ENCODE peak calls at places on chromosomes 3 and 15, in six cellular contexts. One of them, this sample, is unnamed.

GRCh38 chr3:135781026-135781815 is 184.3 kb upstream of the PPP2R3A start:
- DNase-seq in Panc1: no peak
- DNase-seq in ascending aorta: no peak
- DNase-seq in thoracic aorta: no peak
- DNase-seq in pancreas: no peak
- DNase-seq in tibial artery: no peak
- DNase-seq in this sample: no peak

GRCh38 chr3:73766599-73767378 is 142.0 kb upstream of the PDZRN3 start:
- DNase-seq in Panc1: no peak
- DNase-seq in ascending aorta: no peak
- DNase-seq in thoracic aorta: no peak
- DNase-seq in pancreas: no peak
- DNase-seq in tibial artery: peak
- DNase-seq in this sample: no peak

GRCh38 chr3:39193391-39193790 is 996 bp upstream of the XIRP1 start:
- DNase-seq in Panc1: no peak
- DNase-seq in ascending aorta: no peak
- DNase-seq in thoracic aorta: no peak
- DNase-seq in pancreas: no peak
- DNase-seq in tibial artery: no peak
- DNase-seq in this sample: no peak

GRCh38 chr3:115713247-115713646 is 89.9 kb downstream of the GAP43 start:
- DNase-seq in Panc1: no peak
- DNase-seq in ascending aorta: no peak
- DNase-seq in thoracic aorta: no peak
- DNase-seq in pancreas: peak
- DNase-seq in tibial artery: no peak
- DNase-seq in this sample: peak

GRCh38 chr3:157251685-157252084 is 91.7 kb upstream of the CCNL1 start:
- DNase-seq in Panc1: no peak
- DNase-seq in ascending aorta: no peak
- DNase-seq in thoracic aorta: no peak
- DNase-seq in pancreas: no peak
- DNase-seq in tibial artery: no peak
- DNase-seq in this sample: no peak

GRCh38 chr3:149634573-149634972 is 23.3 kb downstream of the WWTR1 start:
- DNase-seq in Panc1: no peak
- DNase-seq in ascending aorta: no peak
- DNase-seq in thoracic aorta: no peak
- DNase-seq in pancreas: no peak
- DNase-seq in tibial artery: no peak
- DNase-seq in this sample: no peak

GRCh38 chr15:101198820-101199219 is 53.0 kb downstream of the CHSY1 start:
- DNase-seq in Panc1: no peak
- DNase-seq in ascending aorta: no peak
- DNase-seq in thoracic aorta: no peak
- DNase-seq in pancreas: no peak
- DNase-seq in tibial artery: no peak
- DNase-seq in this sample: no peak

GRCh38 chr3:23079976-23080375 is 123.2 kb upstream of the UBE2E2 start:
- DNase-seq in Panc1: no peak
- DNase-seq in ascending aorta: no peak
- DNase-seq in thoracic aorta: no peak
- DNase-seq in pancreas: peak
- DNase-seq in tibial artery: no peak
- DNase-seq in this sample: no peak

GRCh38 chr15:42084465-42085235 is 9.7 kb downstream of the PLA2G4D start:
- DNase-seq in Panc1: peak
- DNase-seq in ascending aorta: peak
- DNase-seq in thoracic aorta: no peak
- DNase-seq in pancreas: peak
- DNase-seq in tibial artery: no peak
- DNase-seq in this sample: no peak

GRCh38 chr15:43969802-43970375 is 143.1 kb downstream of the WDR76 start:
- DNase-seq in Panc1: no peak
- DNase-seq in ascending aorta: no peak
- DNase-seq in thoracic aorta: no peak
- DNase-seq in pancreas: no peak
- DNase-seq in tibial artery: no peak
- DNase-seq in this sample: no peak

GRCh38 chr15:77419050-77419835 is 661 bp downstream of the PEAK1 start:
- DNase-seq in Panc1: no peak
- DNase-seq in ascending aorta: peak
- DNase-seq in thoracic aorta: no peak
- DNase-seq in pancreas: peak
- DNase-seq in tibial artery: peak
- DNase-seq in this sample: no peak

GRCh38 chr3:50189274-50189673 is 2.1 kb upstream of the GNAT1 start:
- DNase-seq in Panc1: peak
- DNase-seq in ascending aorta: peak
- DNase-seq in thoracic aorta: peak
- DNase-seq in pancreas: peak
- DNase-seq in tibial artery: peak
- DNase-seq in this sample: peak

GRCh38 chr3:151315136-151315535 is 1.5 kb downstream of the GPR87 start:
- DNase-seq in Panc1: no peak
- DNase-seq in ascending aorta: no peak
- DNase-seq in thoracic aorta: no peak
- DNase-seq in pancreas: no peak
- DNase-seq in tibial artery: no peak
- DNase-seq in this sample: no peak

GRCh38 chr3:128994173-128994512 is 267 bp upstream of the CFAP92 start:
- DNase-seq in Panc1: no peak
- DNase-seq in ascending aorta: no peak
- DNase-seq in thoracic aorta: no peak
- DNase-seq in pancreas: no peak
- DNase-seq in tibial artery: no peak
- DNase-seq in this sample: no peak

GRCh38 chr3:129718201-129718600 is 111.7 kb upstream of the PLXND1 start:
- DNase-seq in Panc1: no peak
- DNase-seq in ascending aorta: no peak
- DNase-seq in thoracic aorta: no peak
- DNase-seq in pancreas: no peak
- DNase-seq in tibial artery: no peak
- DNase-seq in this sample: no peak

GRCh38 chr15:100123611-100124010 is 218.2 kb downstream of the ADAMTS17 start:
- DNase-seq in Panc1: no peak
- DNase-seq in ascending aorta: no peak
- DNase-seq in thoracic aorta: no peak
- DNase-seq in pancreas: no peak
- DNase-seq in tibial artery: no peak
- DNase-seq in this sample: no peak

GRCh38 chr15:92143765-92144164 is 249.9 kb upstream of the ST8SIA2 start:
- DNase-seq in Panc1: no peak
- DNase-seq in ascending aorta: no peak
- DNase-seq in thoracic aorta: no peak
- DNase-seq in pancreas: no peak
- DNase-seq in tibial artery: no peak
- DNase-seq in this sample: no peak

GRCh38 chr15:71219646-71220045 is 104.4 kb downstream of the THSD4 start:
- DNase-seq in Panc1: no peak
- DNase-seq in ascending aorta: no peak
- DNase-seq in thoracic aorta: no peak
- DNase-seq in pancreas: no peak
- DNase-seq in tibial artery: no peak
- DNase-seq in this sample: no peak

GRCh38 chr3:55017876-55018275 is 90.0 kb upstream of the LRTM1 start:
- DNase-seq in Panc1: no peak
- DNase-seq in ascending aorta: no peak
- DNase-seq in thoracic aorta: no peak
- DNase-seq in pancreas: no peak
- DNase-seq in tibial artery: no peak
- DNase-seq in this sample: no peak

GRCh38 chr15:66043264-66043663 is 174.0 kb downstream of the RAB11A start:
- DNase-seq in Panc1: no peak
- DNase-seq in ascending aorta: no peak
- DNase-seq in thoracic aorta: no peak
- DNase-seq in pancreas: peak
- DNase-seq in tibial artery: no peak
- DNase-seq in this sample: no peak

GRCh38 chr3:78941587-78941986 is 826.2 kb downstream of the ROBO1 start:
- DNase-seq in Panc1: peak
- DNase-seq in ascending aorta: no peak
- DNase-seq in thoracic aorta: no peak
- DNase-seq in pancreas: no peak
- DNase-seq in tibial artery: no peak
- DNase-seq in this sample: no peak

GRCh38 chr15:101266034-101266433 is 11.3 kb downstream of the SELENOS start:
- DNase-seq in Panc1: no peak
- DNase-seq in ascending aorta: peak
- DNase-seq in thoracic aorta: no peak
- DNase-seq in pancreas: no peak
- DNase-seq in tibial artery: peak
- DNase-seq in this sample: no peak

GRCh38 chr15:41982133-41982930 is 10.0 kb upstream of the EHD4 start:
- DNase-seq in Panc1: no peak
- DNase-seq in ascending aorta: peak
- DNase-seq in thoracic aorta: no peak
- DNase-seq in pancreas: no peak
- DNase-seq in tibial artery: peak
- DNase-seq in this sample: no peak

GRCh38 chr15:28086175-28086703 is 12.9 kb downstream of the OCA2 start:
- DNase-seq in Panc1: peak
- DNase-seq in ascending aorta: peak
- DNase-seq in thoracic aorta: no peak
- DNase-seq in pancreas: peak
- DNase-seq in tibial artery: peak
- DNase-seq in this sample: no peak

GRCh38 chr3:100024520-100025303 is 89.6 kb downstream of the FILIP1L start:
- DNase-seq in Panc1: no peak
- DNase-seq in ascending aorta: no peak
- DNase-seq in thoracic aorta: no peak
- DNase-seq in pancreas: peak
- DNase-seq in tibial artery: no peak
- DNase-seq in this sample: no peak

GRCh38 chr3:100023595-100023994 is 90.7 kb downstream of the FILIP1L start:
- DNase-seq in Panc1: no peak
- DNase-seq in ascending aorta: no peak
- DNase-seq in thoracic aorta: no peak
- DNase-seq in pancreas: no peak
- DNase-seq in tibial artery: no peak
- DNase-seq in this sample: no peak

GRCh38 chr3:100020876-100021644 is 93.2 kb downstream of the FILIP1L start:
- DNase-seq in Panc1: no peak
- DNase-seq in ascending aorta: no peak
- DNase-seq in thoracic aorta: no peak
- DNase-seq in pancreas: no peak
- DNase-seq in tibial artery: no peak
- DNase-seq in this sample: no peak

GRCh38 chr3:100022506-100022905 is 91.8 kb downstream of the FILIP1L start:
- DNase-seq in Panc1: no peak
- DNase-seq in ascending aorta: no peak
- DNase-seq in thoracic aorta: no peak
- DNase-seq in pancreas: no peak
- DNase-seq in tibial artery: no peak
- DNase-seq in this sample: no peak

DNA sequence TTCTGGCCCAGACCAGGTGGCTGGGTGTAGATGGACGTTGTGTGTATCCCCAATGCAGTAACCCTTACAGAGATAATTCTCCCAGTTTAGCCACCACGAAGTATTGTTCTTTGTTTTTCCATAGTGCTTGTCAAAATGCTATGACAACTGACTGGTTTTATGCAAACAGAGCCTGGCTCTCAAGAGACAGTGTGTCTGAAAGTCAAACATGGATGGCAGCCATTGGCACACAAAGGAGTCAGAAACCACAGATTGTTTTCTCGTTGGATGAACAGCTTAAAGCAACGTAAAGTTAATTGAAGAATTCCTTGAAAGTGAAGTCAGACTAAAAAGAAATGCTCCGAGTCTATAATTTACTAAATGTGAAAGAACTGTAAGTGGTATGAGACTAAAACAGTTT is 91.2 kb downstream of the FILIP1L start:
- DNase-seq in Panc1: no peak
- DNase-seq in ascending aorta: no peak
- DNase-seq in thoracic aorta: no peak
- DNase-seq in pancreas: no peak
- DNase-seq in tibial artery: no peak
- DNase-seq in this sample: no peak
- H3K27ac ChIP-seq in Panc1: no peak
- H3K27ac ChIP-seq in ascending aorta: peak
- H3K27ac ChIP-seq in thoracic aorta: peak
- H3K27ac ChIP-seq in pancreas: peak
- H3K27ac ChIP-seq in tibial artery: peak
- H3K27ac ChIP-seq in this sample: no peak

GRCh38 chr15:89664951-89665350 is 9.7 kb upstream of the KIF7 start:
- DNase-seq in Panc1: no peak
- DNase-seq in ascending aorta: no peak
- DNase-seq in thoracic aorta: no peak
- DNase-seq in pancreas: no peak
- DNase-seq in tibial artery: no peak
- DNase-seq in this sample: no peak
- H3K4me3 ChIP-seq in Panc1: peak
- H3K4me3 ChIP-seq in ascending aorta: peak
- H3K4me3 ChIP-seq in thoracic aorta: peak
- H3K4me3 ChIP-seq in pancreas: no peak
- H3K4me3 ChIP-seq in tibial artery: peak
- H3K4me3 ChIP-seq in this sample: peak

GRCh38 chr3:104606812-104607211 is 759.9 kb upstream of the ALCAM start:
- DNase-seq in Panc1: no peak
- DNase-seq in ascending aorta: no peak
- DNase-seq in thoracic aorta: no peak
- DNase-seq in pancreas: no peak
- DNase-seq in tibial artery: no peak
- DNase-seq in this sample: no peak

GRCh38 chr3:104612218-104612617 is 754.5 kb upstream of the ALCAM start:
- DNase-seq in Panc1: no peak
- DNase-seq in ascending aorta: no peak
- DNase-seq in thoracic aorta: no peak
- DNase-seq in pancreas: no peak
- DNase-seq in tibial artery: no peak
- DNase-seq in this sample: no peak

GRCh38 chr3:104614564-104614963 is 752.1 kb upstream of the ALCAM start:
- DNase-seq in Panc1: no peak
- DNase-seq in ascending aorta: no peak
- DNase-seq in thoracic aorta: no peak
- DNase-seq in pancreas: no peak
- DNase-seq in tibial artery: no peak
- DNase-seq in this sample: no peak

GRCh38 chr3:104610730-104611652 is 755.7 kb upstream of the ALCAM start:
- DNase-seq in Panc1: no peak
- DNase-seq in ascending aorta: no peak
- DNase-seq in thoracic aorta: no peak
- DNase-seq in pancreas: no peak
- DNase-seq in tibial artery: no peak
- DNase-seq in this sample: no peak
- TF ChIP-seq CTCF in Panc1: no peak
- TF ChIP-seq CTCF in ascending aorta: no peak
- TF ChIP-seq CTCF in thoracic aorta: peak
- TF ChIP-seq CTCF in pancreas: no peak
- TF ChIP-seq CTCF in tibial artery: no peak
- TF ChIP-seq CTCF in this sample: no peak

DNA sequence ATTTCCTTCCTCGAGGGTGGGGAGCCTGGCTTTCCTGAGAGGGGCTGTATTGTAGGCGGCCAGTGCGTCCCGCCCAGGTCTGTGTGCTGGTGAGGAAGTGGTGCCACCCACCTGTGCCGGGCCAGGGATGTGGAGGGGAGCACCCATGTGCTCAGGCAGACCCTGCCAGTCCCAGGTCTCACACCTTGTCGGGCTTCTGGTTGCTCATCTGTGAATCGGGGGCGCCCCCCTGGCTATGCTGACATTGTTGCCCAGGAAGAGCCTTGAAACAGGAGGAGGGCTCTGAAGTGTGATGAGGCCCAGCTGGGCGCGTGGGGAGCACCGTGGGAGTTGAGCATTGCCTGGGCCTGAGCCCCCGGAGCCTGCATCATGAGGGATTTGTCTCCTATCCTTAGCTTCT is 4.8 kb downstream of the FBLN2 start:
- DNase-seq in Panc1: no peak
- DNase-seq in ascending aorta: no peak
- DNase-seq in thoracic aorta: no peak
- DNase-seq in pancreas: no peak
- DNase-seq in tibial artery: no peak
- DNase-seq in this sample: no peak
- H3K27ac ChIP-seq in Panc1: no peak
- H3K27ac ChIP-seq in ascending aorta: no peak
- H3K27ac ChIP-seq in thoracic aorta: no peak
- H3K27ac ChIP-seq in pancreas: no peak
- H3K27ac ChIP-seq in tibial artery: no peak
- H3K27ac ChIP-seq in this sample: no peak